ENCODE peak calls at places on chromosomes 6 and 20, in seven cellular contexts. One of them, this sample, is unnamed.

GRCh38 chr6:30025197-30025596 is 35.9 kb upstream of the POLR1H start:
- DNase-seq in Caco-2: no peak
- DNase-seq in fibroblast of the aortic adventitia: no peak
- DNase-seq in IMR-90: no peak
- DNase-seq in adrenal gland: no peak
- DNase-seq in fibroblast of mammary gland: no peak
- DNase-seq in AG10803: no peak
- DNase-seq in this sample: no peak

GRCh38 chr6:70997379-70997778 is 40.5 kb upstream of the B3GAT2 start:
- DNase-seq in Caco-2: no peak
- DNase-seq in fibroblast of the aortic adventitia: no peak
- DNase-seq in IMR-90: no peak
- DNase-seq in adrenal gland: no peak
- DNase-seq in fibroblast of mammary gland: no peak
- DNase-seq in AG10803: no peak
- DNase-seq in this sample: no peak

GRCh38 chr6:156697224-156697623 is 80.0 kb upstream of the ARID1B start:
- DNase-seq in Caco-2: no peak
- DNase-seq in fibroblast of the aortic adventitia: no peak
- DNase-seq in IMR-90: no peak
- DNase-seq in adrenal gland: no peak
- DNase-seq in fibroblast of mammary gland: no peak
- DNase-seq in AG10803: no peak
- DNase-seq in this sample: no peak

GRCh38 chr20:60469829-60470228 is 511.6 kb downstream of the CDH26 start:
- DNase-seq in Caco-2: no peak
- DNase-seq in fibroblast of the aortic adventitia: no peak
- DNase-seq in IMR-90: no peak
- DNase-seq in adrenal gland: no peak
- DNase-seq in fibroblast of mammary gland: no peak
- DNase-seq in AG10803: no peak
- DNase-seq in this sample: no peak

GRCh38 chr20:2151805-2152727 is 50.4 kb downstream of the STK35 start:
- DNase-seq in Caco-2: no peak
- DNase-seq in fibroblast of the aortic adventitia: peak
- DNase-seq in IMR-90: peak
- DNase-seq in adrenal gland: no peak
- DNase-seq in fibroblast of mammary gland: peak
- DNase-seq in AG10803: peak
- DNase-seq in this sample: no peak

GRCh38 chr20:38658879-38659612 is 57.4 kb downstream of the ARHGAP40 start:
- DNase-seq in Caco-2: peak
- DNase-seq in fibroblast of the aortic adventitia: no peak
- DNase-seq in IMR-90: no peak
- DNase-seq in adrenal gland: no peak
- DNase-seq in fibroblast of mammary gland: peak
- DNase-seq in AG10803: no peak
- DNase-seq in this sample: no peak

GRCh38 chr6:90241229-90241873 is 55.3 kb downstream of the BACH2 start:
- DNase-seq in Caco-2: no peak
- DNase-seq in fibroblast of the aortic adventitia: no peak
- DNase-seq in IMR-90: no peak
- DNase-seq in adrenal gland: no peak
- DNase-seq in fibroblast of mammary gland: no peak
- DNase-seq in AG10803: no peak
- DNase-seq in this sample: no peak

GRCh38 chr20:63537525-63538203 is 488 bp upstream of the PTK6 start:
- DNase-seq in Caco-2: peak
- DNase-seq in fibroblast of the aortic adventitia: peak
- DNase-seq in IMR-90: peak
- DNase-seq in adrenal gland: peak
- DNase-seq in fibroblast of mammary gland: peak
- DNase-seq in AG10803: peak
- DNase-seq in this sample: peak

GRCh38 chr6:27273783-27274182 is 26.3 kb downstream of the PRSS16 start:
- DNase-seq in Caco-2: no peak
- DNase-seq in fibroblast of the aortic adventitia: no peak
- DNase-seq in IMR-90: no peak
- DNase-seq in adrenal gland: no peak
- DNase-seq in fibroblast of mammary gland: no peak
- DNase-seq in AG10803: no peak
- DNase-seq in this sample: no peak

GRCh38 chr20:56179051-56179450 is 69.5 kb upstream of the MC3R start:
- DNase-seq in Caco-2: no peak
- DNase-seq in fibroblast of the aortic adventitia: no peak
- DNase-seq in IMR-90: no peak
- DNase-seq in adrenal gland: no peak
- DNase-seq in fibroblast of mammary gland: no peak
- DNase-seq in AG10803: no peak
- DNase-seq in this sample: no peak

GRCh38 chr20:25229486-25230176 is 18.3 kb upstream of the PYGB start:
- DNase-seq in Caco-2: no peak
- DNase-seq in fibroblast of the aortic adventitia: no peak
- DNase-seq in IMR-90: no peak
- DNase-seq in adrenal gland: no peak
- DNase-seq in fibroblast of mammary gland: no peak
- DNase-seq in AG10803: no peak
- DNase-seq in this sample: no peak

GRCh38 chr6:33204415-33205171 is at the start of gene HSD17B8:
- DNase-seq in Caco-2: peak
- DNase-seq in fibroblast of the aortic adventitia: peak
- DNase-seq in IMR-90: peak
- DNase-seq in adrenal gland: peak
- DNase-seq in fibroblast of mammary gland: peak
- DNase-seq in AG10803: peak
- DNase-seq in this sample: peak

GRCh38 chr20:46215913-46216707 is 92.2 kb downstream of the CDH22 start:
- DNase-seq in Caco-2: peak
- DNase-seq in fibroblast of the aortic adventitia: peak
- DNase-seq in IMR-90: peak
- DNase-seq in adrenal gland: peak
- DNase-seq in fibroblast of mammary gland: no peak
- DNase-seq in AG10803: peak
- DNase-seq in this sample: peak

GRCh38 chr6:137852346-137852745 is 14.7 kb upstream of the TNFAIP3 start:
- DNase-seq in Caco-2: no peak
- DNase-seq in fibroblast of the aortic adventitia: peak
- DNase-seq in IMR-90: peak
- DNase-seq in adrenal gland: no peak
- DNase-seq in fibroblast of mammary gland: peak
- DNase-seq in AG10803: no peak
- DNase-seq in this sample: no peak

GRCh38 chr20:9483131-9483530 is 31.3 kb upstream of the LAMP5 start:
- DNase-seq in Caco-2: no peak
- DNase-seq in fibroblast of the aortic adventitia: no peak
- DNase-seq in IMR-90: peak
- DNase-seq in adrenal gland: no peak
- DNase-seq in fibroblast of mammary gland: no peak
- DNase-seq in AG10803: no peak
- DNase-seq in this sample: no peak

GRCh38 chr20:21503345-21503744 is 10.5 kb downstream of the NKX2-2 start:
- DNase-seq in Caco-2: no peak
- DNase-seq in fibroblast of the aortic adventitia: no peak
- DNase-seq in IMR-90: peak
- DNase-seq in adrenal gland: no peak
- DNase-seq in fibroblast of mammary gland: peak
- DNase-seq in AG10803: peak
- DNase-seq in this sample: peak

GRCh38 chr6:19210849-19211590 is 626.1 kb upstream of the ID4 start:
- DNase-seq in Caco-2: peak
- DNase-seq in fibroblast of the aortic adventitia: no peak
- DNase-seq in IMR-90: no peak
- DNase-seq in adrenal gland: peak
- DNase-seq in fibroblast of mammary gland: no peak
- DNase-seq in AG10803: no peak
- DNase-seq in this sample: no peak

GRCh38 chr6:125507987-125508655 is 206.4 kb upstream of the HDDC2 start:
- DNase-seq in Caco-2: no peak
- DNase-seq in fibroblast of the aortic adventitia: peak
- DNase-seq in IMR-90: no peak
- DNase-seq in adrenal gland: no peak
- DNase-seq in fibroblast of mammary gland: peak
- DNase-seq in AG10803: peak
- DNase-seq in this sample: peak

GRCh38 chr6:135624402-135625297 is 127.1 kb upstream of the AHI1 start:
- DNase-seq in Caco-2: no peak
- DNase-seq in fibroblast of the aortic adventitia: no peak
- DNase-seq in IMR-90: peak
- DNase-seq in adrenal gland: no peak
- DNase-seq in fibroblast of mammary gland: no peak
- DNase-seq in AG10803: peak
- DNase-seq in this sample: no peak

GRCh38 chr20:33178726-33179125 is 10.8 kb downstream of the BPIFA2 start:
- DNase-seq in Caco-2: peak
- DNase-seq in fibroblast of the aortic adventitia: no peak
- DNase-seq in IMR-90: no peak
- DNase-seq in adrenal gland: no peak
- DNase-seq in fibroblast of mammary gland: no peak
- DNase-seq in AG10803: no peak
- DNase-seq in this sample: no peak

GRCh38 chr6:34182751-34183531 is 37.1 kb upstream of the GRM4 start:
- DNase-seq in Caco-2: no peak
- DNase-seq in fibroblast of the aortic adventitia: no peak
- DNase-seq in IMR-90: no peak
- DNase-seq in adrenal gland: no peak
- DNase-seq in fibroblast of mammary gland: peak
- DNase-seq in AG10803: peak
- DNase-seq in this sample: no peak

GRCh38 chr6:116062496-116062895 is 1.8 kb upstream of the FRK start:
- DNase-seq in Caco-2: no peak
- DNase-seq in fibroblast of the aortic adventitia: no peak
- DNase-seq in IMR-90: no peak
- DNase-seq in adrenal gland: no peak
- DNase-seq in fibroblast of mammary gland: no peak
- DNase-seq in AG10803: no peak
- DNase-seq in this sample: no peak

GRCh38 chr6:116064626-116065025 is 3.9 kb upstream of the FRK start:
- DNase-seq in Caco-2: no peak
- DNase-seq in fibroblast of the aortic adventitia: peak
- DNase-seq in IMR-90: no peak
- DNase-seq in adrenal gland: no peak
- DNase-seq in fibroblast of mammary gland: no peak
- DNase-seq in AG10803: no peak
- DNase-seq in this sample: no peak

GRCh38 chr6:116057766-116058165 is 2.9 kb downstream of the FRK start:
- DNase-seq in Caco-2: no peak
- DNase-seq in fibroblast of the aortic adventitia: no peak
- DNase-seq in IMR-90: no peak
- DNase-seq in adrenal gland: no peak
- DNase-seq in fibroblast of mammary gland: no peak
- DNase-seq in AG10803: no peak
- DNase-seq in this sample: no peak

GRCh38 chr6:116059713-116060571 is 749 bp downstream of the FRK start:
- DNase-seq in Caco-2: peak
- DNase-seq in fibroblast of the aortic adventitia: peak
- DNase-seq in IMR-90: no peak
- DNase-seq in adrenal gland: no peak
- DNase-seq in fibroblast of mammary gland: peak
- DNase-seq in AG10803: peak
- DNase-seq in this sample: no peak

GRCh38 chr6:116060572-116061283 is at the start of gene FRK:
- DNase-seq in Caco-2: peak
- DNase-seq in fibroblast of the aortic adventitia: peak
- DNase-seq in IMR-90: peak
- DNase-seq in adrenal gland: no peak
- DNase-seq in fibroblast of mammary gland: peak
- DNase-seq in AG10803: peak
- DNase-seq in this sample: peak
- TF ChIP-seq CTCF in Caco-2: peak
- TF ChIP-seq CTCF in fibroblast of the aortic adventitia: peak
- TF ChIP-seq CTCF in IMR-90: peak
- TF ChIP-seq CTCF in adrenal gland: no peak
- TF ChIP-seq CTCF in fibroblast of mammary gland: peak
- TF ChIP-seq CTCF in AG10803: peak
- TF ChIP-seq CTCF in this sample: peak

GRCh38 chr6:108168501-108168979 is 2.7 kb downstream of the NR2E1 start:
- DNase-seq in Caco-2: no peak
- DNase-seq in fibroblast of the aortic adventitia: no peak
- DNase-seq in IMR-90: no peak
- DNase-seq in adrenal gland: no peak
- DNase-seq in fibroblast of mammary gland: peak
- DNase-seq in AG10803: peak
- DNase-seq in this sample: no peak
- TF ChIP-seq CTCF in Caco-2: no peak
- TF ChIP-seq CTCF in fibroblast of the aortic adventitia: peak
- TF ChIP-seq CTCF in IMR-90: no peak
- TF ChIP-seq CTCF in adrenal gland: no peak
- TF ChIP-seq CTCF in fibroblast of mammary gland: peak
- TF ChIP-seq CTCF in AG10803: peak
- TF ChIP-seq CTCF in this sample: peak

GRCh38 chr6:167046861-167047495 is 47.8 kb downstream of the CEP43 start:
- DNase-seq in Caco-2: no peak
- DNase-seq in fibroblast of the aortic adventitia: no peak
- DNase-seq in IMR-90: no peak
- DNase-seq in adrenal gland: no peak
- DNase-seq in fibroblast of mammary gland: no peak
- DNase-seq in AG10803: no peak
- DNase-seq in this sample: no peak

GRCh38 chr6:167049275-167049674 is 50.1 kb downstream of the CEP43 start:
- DNase-seq in Caco-2: no peak
- DNase-seq in fibroblast of the aortic adventitia: no peak
- DNase-seq in IMR-90: no peak
- DNase-seq in adrenal gland: no peak
- DNase-seq in fibroblast of mammary gland: no peak
- DNase-seq in AG10803: no peak
- DNase-seq in this sample: no peak

GRCh38 chr6:167047554-167047953 is 48.4 kb downstream of the CEP43 start:
- DNase-seq in Caco-2: no peak
- DNase-seq in fibroblast of the aortic adventitia: no peak
- DNase-seq in IMR-90: no peak
- DNase-seq in adrenal gland: no peak
- DNase-seq in fibroblast of mammary gland: no peak
- DNase-seq in AG10803: no peak
- DNase-seq in this sample: no peak

GRCh38 chr6:167045828-167046580 is 46.8 kb downstream of the CEP43 start:
- DNase-seq in Caco-2: no peak
- DNase-seq in fibroblast of the aortic adventitia: no peak
- DNase-seq in IMR-90: no peak
- DNase-seq in adrenal gland: no peak
- DNase-seq in fibroblast of mammary gland: no peak
- DNase-seq in AG10803: no peak
- DNase-seq in this sample: no peak

GRCh38 chr6:167044696-167045095 is 45.5 kb downstream of the CEP43 start:
- DNase-seq in Caco-2: peak
- DNase-seq in fibroblast of the aortic adventitia: peak
- DNase-seq in IMR-90: peak
- DNase-seq in adrenal gland: no peak
- DNase-seq in fibroblast of mammary gland: peak
- DNase-seq in AG10803: peak
- DNase-seq in this sample: peak
- TF ChIP-seq CTCF in Caco-2: no peak
- TF ChIP-seq CTCF in fibroblast of the aortic adventitia: peak
- TF ChIP-seq CTCF in IMR-90: peak
- TF ChIP-seq CTCF in adrenal gland: no peak
- TF ChIP-seq CTCF in fibroblast of mammary gland: peak
- TF ChIP-seq CTCF in AG10803: no peak
- TF ChIP-seq CTCF in this sample: peak

DNA sequence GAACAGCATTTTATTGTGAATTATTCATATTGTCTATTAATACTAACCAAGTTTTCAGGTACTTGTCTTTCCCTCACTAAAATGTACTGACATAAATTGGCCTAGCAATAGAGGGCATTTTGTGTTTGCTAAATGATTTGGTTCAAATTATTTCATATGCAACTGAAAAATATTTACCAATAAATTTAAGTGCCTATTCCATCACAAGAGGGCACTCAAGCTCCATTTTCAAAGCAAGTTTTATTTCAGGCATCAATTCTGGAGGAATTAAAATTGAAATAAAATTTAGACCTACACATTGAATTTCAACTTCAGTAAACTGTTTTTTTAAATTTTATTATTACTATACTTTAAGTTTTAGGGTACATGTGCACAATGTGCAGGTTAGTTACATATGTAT is 114.3 kb upstream of the SYNCRIP start:
- DNase-seq in Caco-2: no peak
- DNase-seq in fibroblast of the aortic adventitia: peak
- DNase-seq in IMR-90: peak
- DNase-seq in adrenal gland: no peak
- DNase-seq in fibroblast of mammary gland: peak
- DNase-seq in AG10803: peak
- DNase-seq in this sample: peak
- TF ChIP-seq CTCF in Caco-2: no peak
- TF ChIP-seq CTCF in fibroblast of the aortic adventitia: peak
- TF ChIP-seq CTCF in IMR-90: peak
- TF ChIP-seq CTCF in adrenal gland: no peak
- TF ChIP-seq CTCF in fibroblast of mammary gland: peak
- TF ChIP-seq CTCF in AG10803: peak
- TF ChIP-seq CTCF in this sample: peak